ENCODE peak calls at places on chromosomes 3 and 15, in five cellular contexts. B is activated T-cell treated with anti-CD3 and anti-CD28 coated beads for 4 hours; R is body of pancreas; J is activated CD4-positive, CD25-positive, alpha-beta regulatory T cell; Q is lung. W is an unnamed sample.

GRCh38 chr15:66704783-66705113 is 2.7 kb downstream of the SMAD6 start:
- DNase-seq in B (no peak), R (peak; percentile 21), J (no peak), Q (no peak), W (no peak)

GRCh38 chr3:147652682-147653081 is 243.5 kb downstream of the ZIC1 start:
- DNase-seq in B (no peak), R (no peak), J (no peak), Q (no peak), W (no peak)

GRCh38 chr3:33131328-33132018 is 17.7 kb downstream of the CRTAP start:
- DNase-seq in B (peak; percentile 19), R (peak; percentile 62), J (no peak), Q (no peak), W (peak; percentile 33)

GRCh38 chr3:183252973-183253363 is at the start of gene B3GNT5:
- DNase-seq in B (peak; percentile 41), R (peak; percentile 90), J (no peak), Q (peak; percentile 82), W (peak; percentile 65)

GRCh38 chr3:39414421-39414907 is 7.9 kb downstream of the RPSA start:
- DNase-seq in B (no peak), R (peak; percentile 29), J (no peak), Q (no peak), W (no peak)

GRCh38 chr3:72782521-72782920 is 65.7 kb downstream of the SHQ1 start:
- DNase-seq in B (no peak), R (no peak), J (no peak), Q (no peak), W (no peak)

GRCh38 chr3:150094150-150094932 is 123.6 kb upstream of the PFN2 start:
- DNase-seq in B (no peak), R (no peak), J (no peak), Q (no peak), W (no peak)

GRCh38 chr15:65413760-65414144 is 9.0 kb downstream of the IGDCC4 start:
- DNase-seq in B (no peak), R (no peak), J (no peak), Q (no peak), W (no peak)

GRCh38 chr15:45641374-45641778 is 6.5 kb downstream of the SQOR start:
- DNase-seq in B (no peak), R (peak; percentile 62), J (no peak), Q (peak; percentile 64), W (no peak)

GRCh38 chr15:50247819-50248650 is 17.5 kb downstream of the HDC start:
- DNase-seq in B (peak; percentile 36), R (peak; percentile 9), J (peak; percentile 18), Q (no peak), W (peak; percentile 55)

GRCh38 chr15:88252441-88252840 is 4.1 kb downstream of the NTRK3 start:
- DNase-seq in B (no peak), R (no peak), J (no peak), Q (no peak), W (no peak)

GRCh38 chr3:190696777-190697501 is 165.6 kb downstream of the GMNC start:
- DNase-seq in B (no peak), R (peak; percentile 23), J (no peak), Q (no peak), W (peak; percentile 1)

GRCh38 chr15:100726426-100727190 is 124.2 kb downstream of the ASB7 start:
- DNase-seq in B (no peak), R (no peak), J (no peak), Q (peak; percentile 18), W (no peak)

GRCh38 chr3:111989061-111989678 is 9.6 kb upstream of the TAGLN3 start:
- DNase-seq in B (no peak), R (no peak), J (no peak), Q (no peak), W (no peak)

GRCh38 chr3:58009026-58009748 is 965 bp downstream of the FLNB start:
- DNase-seq in B (no peak), R (peak; percentile 52), J (peak; percentile 15), Q (peak; percentile 41), W (peak; percentile 32)

GRCh38 chr15:63480441-63480821 is 24.0 kb upstream of the USP3 start:
- DNase-seq in B (no peak), R (no peak), J (no peak), Q (no peak), W (no peak)